ENCODE peak calls at places on chromosomes 6 and 20, in six cellular contexts. One of them, this sample, is unnamed.
A peak's percentile ranks its signal among the peaks of the same experiment; 100 is the strongest.

GRCh38 chr6:125986295-125986955 is at the start of gene TRMT11:
- DNase-seq in IMR-90: peak; percentile 82
- DNase-seq in GM12878: peak; percentile 69
- DNase-seq in thyroid gland: peak; percentile 96
- DNase-seq in tibial nerve: peak; percentile 49
- DNase-seq in esophagus muscularis mucosa: peak; percentile 93
- DNase-seq in this sample: peak; percentile 96

GRCh38 chr20:577167-577791 is 32.8 kb downstream of the TCF15 start:
- DNase-seq in IMR-90: peak; percentile 18
- DNase-seq in GM12878: no peak
- DNase-seq in thyroid gland: no peak
- DNase-seq in tibial nerve: no peak
- DNase-seq in esophagus muscularis mucosa: no peak
- DNase-seq in this sample: no peak

GRCh38 chr6:27986928-27987725 is 30.1 kb downstream of the OR2B6 start:
- DNase-seq in IMR-90: peak; percentile 0
- DNase-seq in GM12878: no peak
- DNase-seq in thyroid gland: no peak
- DNase-seq in tibial nerve: no peak
- DNase-seq in esophagus muscularis mucosa: no peak
- DNase-seq in this sample: no peak

GRCh38 chr6:148771212-148771601 is 24.4 kb downstream of the UST start:
- DNase-seq in IMR-90: no peak
- DNase-seq in GM12878: no peak
- DNase-seq in thyroid gland: peak; percentile 91
- DNase-seq in tibial nerve: no peak
- DNase-seq in esophagus muscularis mucosa: no peak
- DNase-seq in this sample: no peak

GRCh38 chr6:162099685-162100084 is 627.9 kb downstream of the PRKN start:
- DNase-seq in IMR-90: peak; percentile 36
- DNase-seq in GM12878: no peak
- DNase-seq in thyroid gland: no peak
- DNase-seq in tibial nerve: no peak
- DNase-seq in esophagus muscularis mucosa: no peak
- DNase-seq in this sample: no peak

GRCh38 chr20:35972445-35972844 is 4.1 kb downstream of the CNBD2 start:
- DNase-seq in IMR-90: no peak
- DNase-seq in GM12878: no peak
- DNase-seq in thyroid gland: no peak
- DNase-seq in tibial nerve: no peak
- DNase-seq in esophagus muscularis mucosa: no peak
- DNase-seq in this sample: no peak

GRCh38 chr6:39218868-39219567 is 10.3 kb downstream of the KCNK5 start:
- DNase-seq in IMR-90: no peak
- DNase-seq in GM12878: no peak
- DNase-seq in thyroid gland: no peak
- DNase-seq in tibial nerve: no peak
- DNase-seq in esophagus muscularis mucosa: no peak
- DNase-seq in this sample: no peak

GRCh38 chr6:36700812-36701211 is 3.2 kb downstream of the RAB44 start:
- DNase-seq in IMR-90: no peak
- DNase-seq in GM12878: no peak
- DNase-seq in thyroid gland: no peak
- DNase-seq in tibial nerve: no peak
- DNase-seq in esophagus muscularis mucosa: no peak
- DNase-seq in this sample: peak; percentile 49

GRCh38 chr6:52739134-52739533 is 24.1 kb downstream of the GSTA2 start:
- DNase-seq in IMR-90: no peak
- DNase-seq in GM12878: no peak
- DNase-seq in thyroid gland: no peak
- DNase-seq in tibial nerve: no peak
- DNase-seq in esophagus muscularis mucosa: no peak
- DNase-seq in this sample: no peak

GRCh38 chr20:44342240-44342639 is 5.4 kb downstream of the R3HDML start:
- DNase-seq in IMR-90: peak; percentile 8
- DNase-seq in GM12878: no peak
- DNase-seq in thyroid gland: no peak
- DNase-seq in tibial nerve: no peak
- DNase-seq in esophagus muscularis mucosa: no peak
- DNase-seq in this sample: no peak

GRCh38 chr6:83430606-83431544 is at the start of gene ME1:
- DNase-seq in IMR-90: peak; percentile 86
- DNase-seq in GM12878: peak; percentile 52
- DNase-seq in thyroid gland: peak; percentile 86
- DNase-seq in tibial nerve: peak; percentile 51
- DNase-seq in esophagus muscularis mucosa: no peak
- DNase-seq in this sample: peak; percentile 92

GRCh38 chr20:18504479-18505060 is 3.2 kb upstream of the SEC23B start:
- DNase-seq in IMR-90: peak; percentile 27
- DNase-seq in GM12878: no peak
- DNase-seq in thyroid gland: peak; percentile 50
- DNase-seq in tibial nerve: no peak
- DNase-seq in esophagus muscularis mucosa: no peak
- DNase-seq in this sample: peak; percentile 85

GRCh38 chr20:45059022-45059728 is 41.8 kb downstream of the KCNS1 start:
- DNase-seq in IMR-90: peak; percentile 51
- DNase-seq in GM12878: no peak
- DNase-seq in thyroid gland: no peak
- DNase-seq in tibial nerve: no peak
- DNase-seq in esophagus muscularis mucosa: no peak
- DNase-seq in this sample: no peak

GRCh38 chr6:110949679-110950285 is 8.7 kb upstream of the GTF3C6 start:
- DNase-seq in IMR-90: peak; percentile 54
- DNase-seq in GM12878: no peak
- DNase-seq in thyroid gland: no peak
- DNase-seq in tibial nerve: no peak
- DNase-seq in esophagus muscularis mucosa: no peak
- DNase-seq in this sample: no peak

GRCh38 chr6:48567016-48567415 is 456.0 kb upstream of the PTCHD4 start:
- DNase-seq in IMR-90: no peak
- DNase-seq in GM12878: no peak
- DNase-seq in thyroid gland: no peak
- DNase-seq in tibial nerve: no peak
- DNase-seq in esophagus muscularis mucosa: no peak
- DNase-seq in this sample: no peak

GRCh38 chr6:125074120-125074519 is 79.5 kb upstream of the TPD52L1 start:
- DNase-seq in IMR-90: no peak
- DNase-seq in GM12878: no peak
- DNase-seq in thyroid gland: no peak
- DNase-seq in tibial nerve: no peak
- DNase-seq in esophagus muscularis mucosa: no peak
- DNase-seq in this sample: no peak

GRCh38 chr6:31582230-31582601 is at the start of gene LTB:
- DNase-seq in IMR-90: no peak
- DNase-seq in GM12878: no peak
- DNase-seq in thyroid gland: no peak
- DNase-seq in tibial nerve: no peak
- DNase-seq in esophagus muscularis mucosa: no peak
- DNase-seq in this sample: peak; percentile 81

GRCh38 chr6:116094041-116094440 is 6.6 kb upstream of the NT5DC1 start:
- DNase-seq in IMR-90: no peak
- DNase-seq in GM12878: no peak
- DNase-seq in thyroid gland: no peak
- DNase-seq in tibial nerve: no peak
- DNase-seq in esophagus muscularis mucosa: no peak
- DNase-seq in this sample: no peak

GRCh38 chr20:571754-572331 is 28.3 kb upstream of the CSNK2A1 start:
- DNase-seq in IMR-90: no peak
- DNase-seq in GM12878: no peak
- DNase-seq in thyroid gland: peak; percentile 47
- DNase-seq in tibial nerve: peak; percentile 42
- DNase-seq in esophagus muscularis mucosa: no peak
- DNase-seq in this sample: no peak

GRCh38 chr6:27502508-27503435 is 29.9 kb upstream of the ZNF184 start:
- DNase-seq in IMR-90: peak; percentile 79
- DNase-seq in GM12878: peak; percentile 80
- DNase-seq in thyroid gland: peak; percentile 35
- DNase-seq in tibial nerve: peak; percentile 26
- DNase-seq in esophagus muscularis mucosa: no peak
- DNase-seq in this sample: peak; percentile 88

GRCh38 chr20:36645353-36645752 is 643 bp downstream of the SLA2 start:
- DNase-seq in IMR-90: no peak
- DNase-seq in GM12878: no peak
- DNase-seq in thyroid gland: no peak
- DNase-seq in tibial nerve: no peak
- DNase-seq in esophagus muscularis mucosa: no peak
- DNase-seq in this sample: no peak

GRCh38 chr6:110877569-110877968 is 3.0 kb downstream of the AMD1 start:
- DNase-seq in IMR-90: no peak
- DNase-seq in GM12878: no peak
- DNase-seq in thyroid gland: no peak
- DNase-seq in tibial nerve: no peak
- DNase-seq in esophagus muscularis mucosa: no peak
- DNase-seq in this sample: no peak

GRCh38 chr6:36685926-36686667 is 7.6 kb downstream of the CDKN1A start:
- DNase-seq in IMR-90: no peak
- DNase-seq in GM12878: no peak
- DNase-seq in thyroid gland: no peak
- DNase-seq in tibial nerve: no peak
- DNase-seq in esophagus muscularis mucosa: no peak
- DNase-seq in this sample: no peak

GRCh38 chr6:150006961-150007464 is 18.3 kb downstream of the RAET1L start:
- DNase-seq in IMR-90: peak; percentile 13
- DNase-seq in GM12878: no peak
- DNase-seq in thyroid gland: no peak
- DNase-seq in tibial nerve: no peak
- DNase-seq in esophagus muscularis mucosa: no peak
- DNase-seq in this sample: no peak

GRCh38 chr20:38227578-38228360 is 32.8 kb downstream of the KIAA1755 start:
- DNase-seq in IMR-90: no peak
- DNase-seq in GM12878: no peak
- DNase-seq in thyroid gland: no peak
- DNase-seq in tibial nerve: no peak
- DNase-seq in esophagus muscularis mucosa: no peak
- DNase-seq in this sample: no peak

GRCh38 chr20:49674383-49675352 is 39.0 kb downstream of the B4GALT5 start:
- DNase-seq in IMR-90: peak; percentile 30
- DNase-seq in GM12878: no peak
- DNase-seq in thyroid gland: no peak
- DNase-seq in tibial nerve: no peak
- DNase-seq in esophagus muscularis mucosa: no peak
- DNase-seq in this sample: no peak

GRCh38 chr20:49675368-49676151 is 38.1 kb downstream of the B4GALT5 start:
- DNase-seq in IMR-90: no peak
- DNase-seq in GM12878: peak; percentile 86
- DNase-seq in thyroid gland: no peak
- DNase-seq in tibial nerve: no peak
- DNase-seq in esophagus muscularis mucosa: no peak
- DNase-seq in this sample: no peak

GRCh38 chr20:49676581-49677291 is 36.9 kb downstream of the B4GALT5 start:
- DNase-seq in IMR-90: peak; percentile 71
- DNase-seq in GM12878: peak; percentile 82
- DNase-seq in thyroid gland: peak; percentile 14
- DNase-seq in tibial nerve: no peak
- DNase-seq in esophagus muscularis mucosa: no peak
- DNase-seq in this sample: no peak

GRCh38 chr20:49680475-49680874 is 33.2 kb downstream of the B4GALT5 start:
- DNase-seq in IMR-90: no peak
- DNase-seq in GM12878: no peak
- DNase-seq in thyroid gland: no peak
- DNase-seq in tibial nerve: no peak
- DNase-seq in esophagus muscularis mucosa: no peak
- DNase-seq in this sample: no peak

GRCh38 chr20:49677777-49678758 is 35.6 kb downstream of the B4GALT5 start:
- DNase-seq in IMR-90: no peak
- DNase-seq in GM12878: no peak
- DNase-seq in thyroid gland: no peak
- DNase-seq in tibial nerve: no peak
- DNase-seq in esophagus muscularis mucosa: no peak
- DNase-seq in this sample: no peak
- TF ChIP-seq POLR2A in IMR-90: no peak
- TF ChIP-seq POLR2A in GM12878: no peak
- TF ChIP-seq POLR2A in thyroid gland: no peak
- TF ChIP-seq POLR2A in tibial nerve: no peak
- TF ChIP-seq POLR2A in esophagus muscularis mucosa: no peak
- TF ChIP-seq POLR2A in this sample: no peak

GRCh38 chr6:142045380-142046270 is 87.1 kb upstream of the GJE1 start:
- DNase-seq in IMR-90: peak; percentile 51
- DNase-seq in GM12878: no peak
- DNase-seq in thyroid gland: no peak
- DNase-seq in tibial nerve: no peak
- DNase-seq in esophagus muscularis mucosa: no peak
- DNase-seq in this sample: no peak

GRCh38 chr6:142047934-142048592 is 84.7 kb upstream of the GJE1 start:
- DNase-seq in IMR-90: no peak
- DNase-seq in GM12878: no peak
- DNase-seq in thyroid gland: no peak
- DNase-seq in tibial nerve: no peak
- DNase-seq in esophagus muscularis mucosa: no peak
- DNase-seq in this sample: no peak

GRCh38 chr6:142055219-142055618 is 77.5 kb upstream of the GJE1 start:
- DNase-seq in IMR-90: no peak
- DNase-seq in GM12878: no peak
- DNase-seq in thyroid gland: no peak
- DNase-seq in tibial nerve: no peak
- DNase-seq in esophagus muscularis mucosa: no peak
- DNase-seq in this sample: no peak

GRCh38 chr6:142048593-142048980 is 84.1 kb upstream of the GJE1 start:
- DNase-seq in IMR-90: no peak
- DNase-seq in GM12878: no peak
- DNase-seq in thyroid gland: no peak
- DNase-seq in tibial nerve: no peak
- DNase-seq in esophagus muscularis mucosa: no peak
- DNase-seq in this sample: no peak

DNA sequence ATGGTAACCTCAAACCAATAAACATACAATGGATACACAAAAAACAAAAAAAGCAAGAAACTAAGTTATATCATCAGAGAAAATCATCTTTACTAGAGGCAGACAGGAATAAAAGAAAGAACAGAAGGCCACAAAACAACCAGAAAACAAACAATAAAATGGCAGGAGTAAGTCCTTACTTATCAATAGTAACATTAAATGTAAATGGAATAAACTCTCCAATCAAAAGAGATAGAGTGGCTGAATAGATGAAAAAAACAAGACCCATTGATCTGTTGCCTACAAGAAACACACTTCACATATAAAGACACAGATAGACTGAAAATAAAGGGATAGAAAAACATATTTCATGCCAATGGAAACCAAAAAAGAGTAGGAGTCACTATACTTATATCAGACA is 81.3 kb upstream of the GJE1 start:
- DNase-seq in IMR-90: no peak
- DNase-seq in GM12878: no peak
- DNase-seq in thyroid gland: no peak
- DNase-seq in tibial nerve: no peak
- DNase-seq in esophagus muscularis mucosa: no peak
- DNase-seq in this sample: no peak
- TF ChIP-seq CTCF in IMR-90: no peak
- TF ChIP-seq CTCF in GM12878: no peak
- TF ChIP-seq CTCF in thyroid gland: no peak
- TF ChIP-seq CTCF in tibial nerve: no peak
- TF ChIP-seq CTCF in esophagus muscularis mucosa: no peak
- TF ChIP-seq CTCF in this sample: no peak

GRCh38 chr6:43367245-43367984 is 2.0 kb downstream of the ZNF318 start:
- DNase-seq in IMR-90: peak; percentile 2
- DNase-seq in GM12878: no peak
- DNase-seq in thyroid gland: peak; percentile 65
- DNase-seq in tibial nerve: no peak
- DNase-seq in esophagus muscularis mucosa: no peak
- DNase-seq in this sample: no peak
- TF ChIP-seq POLR2A in IMR-90: no peak
- TF ChIP-seq POLR2A in GM12878: no peak
- TF ChIP-seq POLR2A in thyroid gland: peak; percentile 31
- TF ChIP-seq POLR2A in tibial nerve: no peak
- TF ChIP-seq POLR2A in esophagus muscularis mucosa: no peak
- TF ChIP-seq POLR2A in this sample: no peak

GRCh38 chr20:56187791-56188190 is 60.7 kb upstream of the MC3R start:
- DNase-seq in IMR-90: no peak
- DNase-seq in GM12878: no peak
- DNase-seq in thyroid gland: no peak
- DNase-seq in tibial nerve: no peak
- DNase-seq in esophagus muscularis mucosa: no peak
- DNase-seq in this sample: peak; percentile 17
- TF ChIP-seq CTCF in IMR-90: no peak
- TF ChIP-seq CTCF in GM12878: no peak
- TF ChIP-seq CTCF in thyroid gland: no peak
- TF ChIP-seq CTCF in tibial nerve: peak; percentile 17
- TF ChIP-seq CTCF in esophagus muscularis mucosa: peak; percentile 18
- TF ChIP-seq CTCF in this sample: no peak